ENCODE peak calls at places on chromosomes 2 and 18, in five cellular contexts. One of them, this sample, is unnamed.
A peak's percentile ranks its signal among the peaks of the same experiment; 100 is the strongest.

GRCh38 chr18:59050661-59051057 is 89.0 kb upstream of the SEC11C start:
- DNase-seq in stimulated activated CD8-positive, alpha-beta memory T cell treated with anti-CD3 and anti-CD28 coated beads, Interleukin-7, amount 100 ng/mL, for 48 hours: no peak
- DNase-seq in tibial artery: no peak
- DNase-seq in A549: no peak
- DNase-seq in cortex of kidney: no peak
- DNase-seq in this sample: no peak

GRCh38 chr18:3450358-3451107 is 561 bp downstream of the TGIF1 start:
- DNase-seq in A549: peak; percentile 72
- DNase-seq in tibial artery: peak; percentile 85
- DNase-seq in stimulated activated CD8-positive, alpha-beta memory T cell treated with anti-CD3 and anti-CD28 coated beads, Interleukin-7, amount 100 ng/mL, for 48 hours: no peak
- DNase-seq in cortex of kidney: no peak
- DNase-seq in this sample: no peak

GRCh38 chr2:165634282-165634681 is 159.8 kb downstream of the GALNT3 start:
- DNase-seq in tibial artery: no peak
- DNase-seq in stimulated activated CD8-positive, alpha-beta memory T cell treated with anti-CD3 and anti-CD28 coated beads, Interleukin-7, amount 100 ng/mL, for 48 hours: no peak
- DNase-seq in cortex of kidney: no peak
- DNase-seq in A549: no peak
- DNase-seq in this sample: no peak

GRCh38 chr18:35460719-35461118 is 37.0 kb downstream of the INO80C start:
- DNase-seq in cortex of kidney: no peak
- DNase-seq in tibial artery: no peak
- DNase-seq in stimulated activated CD8-positive, alpha-beta memory T cell treated with anti-CD3 and anti-CD28 coated beads, Interleukin-7, amount 100 ng/mL, for 48 hours: no peak
- DNase-seq in A549: no peak
- DNase-seq in this sample: no peak

GRCh38 chr2:240822280-240822847 is 2.3 kb upstream of the KIF1A start:
- DNase-seq in tibial artery: no peak
- DNase-seq in cortex of kidney: no peak
- DNase-seq in stimulated activated CD8-positive, alpha-beta memory T cell treated with anti-CD3 and anti-CD28 coated beads, Interleukin-7, amount 100 ng/mL, for 48 hours: no peak
- DNase-seq in A549: no peak
- DNase-seq in this sample: no peak

GRCh38 chr2:197073701-197074433 is 147.4 kb upstream of the PGAP1 start:
- DNase-seq in A549: no peak
- DNase-seq in tibial artery: peak; percentile 76
- DNase-seq in stimulated activated CD8-positive, alpha-beta memory T cell treated with anti-CD3 and anti-CD28 coated beads, Interleukin-7, amount 100 ng/mL, for 48 hours: no peak
- DNase-seq in cortex of kidney: no peak
- DNase-seq in this sample: no peak

GRCh38 chr2:77054938-77055337 is 467.2 kb downstream of the LRRTM4 start:
- DNase-seq in stimulated activated CD8-positive, alpha-beta memory T cell treated with anti-CD3 and anti-CD28 coated beads, Interleukin-7, amount 100 ng/mL, for 48 hours: no peak
- DNase-seq in A549: no peak
- DNase-seq in cortex of kidney: no peak
- DNase-seq in tibial artery: no peak
- DNase-seq in this sample: no peak

GRCh38 chr18:72867721-72868665 is at the start of gene NETO1:
- DNase-seq in stimulated activated CD8-positive, alpha-beta memory T cell treated with anti-CD3 and anti-CD28 coated beads, Interleukin-7, amount 100 ng/mL, for 48 hours: no peak
- DNase-seq in A549: no peak
- DNase-seq in tibial artery: no peak
- DNase-seq in cortex of kidney: no peak
- DNase-seq in this sample: no peak

GRCh38 chr2:200171761-200172482 is 134.6 kb upstream of the SPATS2L start:
- DNase-seq in tibial artery: no peak
- DNase-seq in stimulated activated CD8-positive, alpha-beta memory T cell treated with anti-CD3 and anti-CD28 coated beads, Interleukin-7, amount 100 ng/mL, for 48 hours: no peak
- DNase-seq in A549: no peak
- DNase-seq in cortex of kidney: no peak
- DNase-seq in this sample: no peak

GRCh38 chr2:202141319-202141947 is 68.4 kb downstream of the KIAA2012 start:
- DNase-seq in stimulated activated CD8-positive, alpha-beta memory T cell treated with anti-CD3 and anti-CD28 coated beads, Interleukin-7, amount 100 ng/mL, for 48 hours: no peak
- DNase-seq in tibial artery: no peak
- DNase-seq in A549: no peak
- DNase-seq in cortex of kidney: no peak
- DNase-seq in this sample: no peak

GRCh38 chr2:53784431-53784830 is 2.3 kb downstream of the ASB3 start:
- DNase-seq in cortex of kidney: no peak
- DNase-seq in tibial artery: no peak
- DNase-seq in stimulated activated CD8-positive, alpha-beta memory T cell treated with anti-CD3 and anti-CD28 coated beads, Interleukin-7, amount 100 ng/mL, for 48 hours: no peak
- DNase-seq in A549: no peak
- DNase-seq in this sample: no peak

GRCh38 chr2:242029422-242030225 is 160.1 kb downstream of the RTP5 start:
- DNase-seq in tibial artery: no peak
- DNase-seq in cortex of kidney: no peak
- DNase-seq in A549: no peak
- DNase-seq in stimulated activated CD8-positive, alpha-beta memory T cell treated with anti-CD3 and anti-CD28 coated beads, Interleukin-7, amount 100 ng/mL, for 48 hours: no peak
- DNase-seq in this sample: no peak

GRCh38 chr2:42041377-42042127 is 6.3 kb upstream of the PKDCC start:
- DNase-seq in A549: no peak
- DNase-seq in cortex of kidney: no peak
- DNase-seq in tibial artery: no peak
- DNase-seq in stimulated activated CD8-positive, alpha-beta memory T cell treated with anti-CD3 and anti-CD28 coated beads, Interleukin-7, amount 100 ng/mL, for 48 hours: no peak
- DNase-seq in this sample: no peak

GRCh38 chr2:124996406-124996805 is 971.3 kb downstream of the CNTNAP5 start:
- DNase-seq in tibial artery: no peak
- DNase-seq in stimulated activated CD8-positive, alpha-beta memory T cell treated with anti-CD3 and anti-CD28 coated beads, Interleukin-7, amount 100 ng/mL, for 48 hours: no peak
- DNase-seq in cortex of kidney: no peak
- DNase-seq in A549: no peak
- DNase-seq in this sample: no peak

GRCh38 chr2:3986530-3987258 is 283.3 kb downstream of the DCDC2C start:
- DNase-seq in tibial artery: no peak
- DNase-seq in stimulated activated CD8-positive, alpha-beta memory T cell treated with anti-CD3 and anti-CD28 coated beads, Interleukin-7, amount 100 ng/mL, for 48 hours: no peak
- DNase-seq in cortex of kidney: no peak
- DNase-seq in A549: no peak
- DNase-seq in this sample: no peak

GRCh38 chr2:45218931-45219339 is 209.7 kb upstream of the SIX2 start:
- DNase-seq in tibial artery: no peak
- DNase-seq in A549: no peak
- DNase-seq in cortex of kidney: no peak
- DNase-seq in stimulated activated CD8-positive, alpha-beta memory T cell treated with anti-CD3 and anti-CD28 coated beads, Interleukin-7, amount 100 ng/mL, for 48 hours: no peak
- DNase-seq in this sample: no peak

GRCh38 chr2:49306925-49307324 is 152.6 kb upstream of the FSHR start:
- DNase-seq in tibial artery: no peak
- DNase-seq in cortex of kidney: no peak
- DNase-seq in stimulated activated CD8-positive, alpha-beta memory T cell treated with anti-CD3 and anti-CD28 coated beads, Interleukin-7, amount 100 ng/mL, for 48 hours: no peak
- DNase-seq in A549: peak; percentile 6
- DNase-seq in this sample: no peak

GRCh38 chr18:24027156-24027555 is 12.6 kb downstream of the TTC39C start:
- DNase-seq in stimulated activated CD8-positive, alpha-beta memory T cell treated with anti-CD3 and anti-CD28 coated beads, Interleukin-7, amount 100 ng/mL, for 48 hours: no peak
- DNase-seq in tibial artery: peak; percentile 70
- DNase-seq in cortex of kidney: no peak
- DNase-seq in A549: no peak
- DNase-seq in this sample: no peak

GRCh38 chr18:57951999-57952774 is 91.8 kb upstream of the NEDD4L start:
- DNase-seq in cortex of kidney: no peak
- DNase-seq in tibial artery: no peak
- DNase-seq in A549: no peak
- DNase-seq in stimulated activated CD8-positive, alpha-beta memory T cell treated with anti-CD3 and anti-CD28 coated beads, Interleukin-7, amount 100 ng/mL, for 48 hours: no peak
- DNase-seq in this sample: no peak

GRCh38 chr2:215361211-215361875 is 49.5 kb downstream of the ATIC start:
- DNase-seq in tibial artery: no peak
- DNase-seq in cortex of kidney: no peak
- DNase-seq in stimulated activated CD8-positive, alpha-beta memory T cell treated with anti-CD3 and anti-CD28 coated beads, Interleukin-7, amount 100 ng/mL, for 48 hours: no peak
- DNase-seq in A549: no peak
- DNase-seq in this sample: no peak

GRCh38 chr2:39593439-39594393 is 72.0 kb upstream of the TMEM178A start:
- DNase-seq in stimulated activated CD8-positive, alpha-beta memory T cell treated with anti-CD3 and anti-CD28 coated beads, Interleukin-7, amount 100 ng/mL, for 48 hours: no peak
- DNase-seq in A549: peak; percentile 79
- DNase-seq in tibial artery: no peak
- DNase-seq in cortex of kidney: no peak
- DNase-seq in this sample: no peak

GRCh38 chr2:237184923-237185580 is 99.4 kb downstream of the COPS8 start:
- DNase-seq in cortex of kidney: no peak
- DNase-seq in A549: no peak
- DNase-seq in tibial artery: no peak
- DNase-seq in stimulated activated CD8-positive, alpha-beta memory T cell treated with anti-CD3 and anti-CD28 coated beads, Interleukin-7, amount 100 ng/mL, for 48 hours: no peak
- DNase-seq in this sample: no peak

This sample was measured in activated CD8-positive, alpha-beta memory T cell treated with anti-CD3 and anti-CD28 coated beads for 48 hours.